ENCODE peak calls at places on chromosomes 16 and 17, in ten cellular contexts. P is HCT116, J is IMR-90, B is H9, H is adipocyte, R is keratinocyte, K is neuronal stem cell, W is MM.1S, S is fibroblast of lung, O is neural progenitor cell. Y is an unnamed sample.

GRCh38 chr17:40960144-40960543 is 6.6 kb downstream of the KRT39 start:
- DNase-seq in P (no peak), H (no peak), J (peak; percentile 51), K (no peak), W (no peak), B (no peak), O (no peak), S (no peak), R (no peak), Y (no peak)

GRCh38 chr17:51510940-51511339 is 250.6 kb downstream of the UTP18 start:
- DNase-seq in B (no peak), K (no peak), S (no peak), W (no peak), O (no peak), P (no peak), H (no peak), R (no peak), J (no peak), Y (no peak)

GRCh38 chr17:27810211-27810901 is 10.0 kb upstream of the NOS2 start:
- DNase-seq in O (no peak), B (peak; percentile 54), P (no peak), J (no peak), H (no peak), S (no peak), K (no peak), W (peak; percentile 57), R (no peak), Y (peak; percentile 10)

GRCh38 chr17:17952691-17953090 is 19.5 kb downstream of the TOM1L2 start:
- DNase-seq in W (no peak), K (no peak), B (peak; percentile 55), S (no peak), O (no peak), J (no peak), P (no peak), H (no peak), R (no peak), Y (no peak)

GRCh38 chr17:61619493-61619892 is 28.5 kb upstream of the NACA2 start:
- DNase-seq in K (no peak), O (no peak), R (no peak), H (no peak), B (no peak), P (peak; percentile 23), W (no peak), J (no peak), S (no peak), Y (no peak)

GRCh38 chr17:64291268-64291851 is 28.3 kb upstream of the TEX2 start:
- DNase-seq in O (no peak), K (no peak), P (no peak), H (no peak), S (no peak), B (no peak), R (no peak), J (no peak), W (peak; percentile 55), Y (no peak)

GRCh38 chr16:82639666-82640336 is 13.0 kb downstream of the CDH13 start:
- DNase-seq in K (peak; percentile 56), P (peak; percentile 42), B (peak; percentile 74), O (peak; percentile 82), J (peak; percentile 58), H (peak; percentile 67), W (peak; percentile 30), R (no peak), S (peak; percentile 60), Y (peak; percentile 67)

GRCh38 chr17:29620271-29620670 is 2.4 kb downstream of the CORO6 start:
- DNase-seq in K (no peak), S (peak; percentile 37), O (no peak), J (peak; percentile 47), H (no peak), R (no peak), P (peak; percentile 33), B (peak; percentile 72), W (no peak), Y (peak; percentile 71)

GRCh38 chr17:43587647-43588046 is 41.5 kb upstream of the ETV4 start:
- DNase-seq in H (no peak), K (no peak), W (no peak), J (no peak), P (no peak), O (no peak), R (no peak), S (no peak), B (no peak), Y (no peak)

GRCh38 chr16:17305694-17306093 is 165.1 kb downstream of the XYLT1 start:
- DNase-seq in R (no peak), H (no peak), S (no peak), B (no peak), K (no peak), P (no peak), J (no peak), O (no peak), W (no peak), Y (no peak)

GRCh38 chr17:70047619-70048018 is 27.4 kb upstream of the KCNJ16 start:
- DNase-seq in S (peak; percentile 5), K (no peak), O (no peak), R (no peak), W (no peak), P (no peak), J (no peak), H (no peak), B (no peak), Y (no peak)

GRCh38 chr17:64992325-64992802 is 64.2 kb downstream of the GNA13 start:
- DNase-seq in S (peak; percentile 71), J (peak; percentile 52), R (peak; percentile 94), O (no peak), B (no peak), P (peak; percentile 97), W (no peak), H (peak; percentile 47), K (no peak), Y (peak; percentile 98)

GRCh38 chr17:78817123-78817522 is 23.5 kb downstream of the USP36 start:
- DNase-seq in K (no peak), B (no peak), P (no peak), H (no peak), W (peak; percentile 98), R (no peak), J (no peak), S (no peak), O (no peak), Y (no peak)

GRCh38 chr16:17342031-17342430 is 128.7 kb downstream of the XYLT1 start:
- DNase-seq in S (no peak), B (no peak), J (no peak), K (no peak), H (no peak), O (no peak), R (no peak), W (no peak), P (no peak), Y (no peak)

GRCh38 chr17:80049986-80050385 is 13.5 kb downstream of the CCDC40 start:
- DNase-seq in W (no peak), S (no peak), K (no peak), J (no peak), R (no peak), P (no peak), H (no peak), B (no peak), O (no peak), Y (no peak)

GRCh38 chr17:54373970-54374369 is 526.7 kb upstream of the TOM1L1 start:
- DNase-seq in J (no peak), H (no peak), W (no peak), K (no peak), B (no peak), S (no peak), R (no peak), O (no peak), P (no peak), Y (no peak)

GRCh38 chr16:67489401-67490083 is 6.2 kb upstream of the AGRP start:
- DNase-seq in J (no peak), B (no peak), R (no peak), H (no peak), W (no peak), S (no peak), K (no peak), O (no peak), P (no peak), Y (no peak)

GRCh38 chr16:89695875-89696597 is 5.5 kb downstream of the SPATA2L start:
- DNase-seq in W (no peak), P (no peak), R (no peak), O (no peak), J (no peak), K (no peak), S (no peak), H (no peak), B (no peak), Y (no peak)

GRCh38 chr16:11396241-11397048 is 51.2 kb downstream of the RMI2 start:
- DNase-seq in P (no peak), R (no peak), W (peak; percentile 38), J (peak; percentile 60), S (peak; percentile 40), O (peak; percentile 87), B (peak; percentile 86), H (peak; percentile 89), K (peak; percentile 78), Y (peak; percentile 39)
- H3K9ac ChIP-seq in P (no peak overlapping the region), R (no peak overlapping the region), W (no peak overlapping the region), J (no peak overlapping the region), S (no peak overlapping the region), O (no peak overlapping the region), B (no peak overlapping the region), H (no peak overlapping the region), K (peak overlapping the region; percentile 70), Y (no peak overlapping the region)

DNA sequence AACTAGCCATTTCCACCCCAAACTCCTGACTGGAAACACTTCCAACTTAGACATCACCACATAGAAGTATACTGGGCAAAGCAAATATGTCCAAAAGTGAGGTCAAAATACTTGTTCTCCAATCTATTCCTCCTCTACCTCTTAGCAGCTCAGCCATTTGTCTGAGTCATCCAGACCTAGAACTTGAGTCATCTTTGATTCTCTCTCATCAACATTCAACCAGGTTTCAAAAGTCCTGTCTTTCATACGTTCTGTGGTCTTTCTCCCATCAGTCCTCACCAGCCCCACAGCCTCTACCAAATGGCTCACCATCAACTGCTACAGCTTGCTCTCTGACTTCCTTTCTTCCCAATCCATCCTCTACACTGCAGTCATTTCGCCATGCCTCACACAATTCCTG is 6.8 kb downstream of the ANKFY1 start:
- DNase-seq in J (no peak), S (peak; percentile 30), O (no peak), R (no peak), H (no peak), P (no peak), K (no peak), B (no peak), W (no peak), Y (peak; percentile 66)
- H3K9ac ChIP-seq in J (no peak overlapping the region), S (no peak overlapping the region), O (no peak overlapping the region), R (no peak overlapping the region), H (no peak overlapping the region), P (no peak overlapping the region), K (no peak overlapping the region), B (no peak overlapping the region), W (no peak overlapping the region), Y (no peak overlapping the region)

GRCh38 chr16:27235938-27236245 is 32.6 kb downstream of the KDM8 start:
- DNase-seq in R (no peak), K (no peak), B (no peak), P (no peak), J (no peak), O (no peak), W (no peak), S (no peak), H (no peak), Y (no peak)
- H3K9ac ChIP-seq in R (peak overlapping the region; percentile 50), K (no peak overlapping the region), B (no peak overlapping the region), P (no peak overlapping the region), J (peak overlapping the region; percentile 10), O (no peak overlapping the region), W (no peak overlapping the region), S (peak overlapping the region; percentile 33), H (peak overlapping the region; percentile 37), Y (no peak overlapping the region)

DNA sequence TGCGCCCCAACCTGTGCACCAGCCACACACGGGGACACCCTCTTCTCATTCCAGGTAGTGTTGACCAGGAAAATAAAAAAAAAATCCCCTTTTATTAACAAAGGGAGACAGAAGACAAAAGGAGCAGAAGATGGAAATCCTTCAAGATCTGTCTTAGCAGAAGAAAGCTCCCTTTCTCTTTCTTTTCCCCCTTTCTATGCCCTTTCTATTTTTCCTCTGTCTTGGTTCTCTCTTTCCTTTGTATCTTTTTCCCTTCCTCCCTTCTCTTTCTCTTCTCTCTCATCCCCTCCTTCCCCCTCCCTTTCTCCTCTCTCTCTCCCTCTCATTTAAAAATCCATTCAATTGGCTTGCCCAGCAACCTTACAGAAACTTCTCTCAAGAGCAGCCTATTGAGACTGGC is 254.1 kb upstream of the ZFHX3 start:
- DNase-seq in S (no peak), W (no peak), H (no peak), K (no peak), P (no peak), J (no peak), R (no peak), O (no peak), B (no peak), Y (no peak)
- H3K9ac ChIP-seq in S (no peak overlapping the region), W (no peak overlapping the region), H (no peak overlapping the region), K (no peak overlapping the region), P (no peak overlapping the region), J (no peak overlapping the region), R (no peak overlapping the region), O (no peak overlapping the region), B (no peak overlapping the region), Y (no peak overlapping the region)